ENCODE peak calls at places on chromosomes 2 and 18, in eight cellular contexts. I is foreskin keratinocyte, A is right cardiac atrium, E is caudate nucleus, G is fibroblast of lung, V is mammary epithelial cell, M is pancreas, U is ovary. K is an unnamed sample.

GRCh38 chr2:26429779-26430654 is 28.3 kb downstream of the DRC1 start:
- DNase-seq in E (no peak), A (no peak), V (peak; percentile 7), M (no peak), G (peak; percentile 16), I (no peak), U (no peak), K (no peak)

GRCh38 chr2:9778012-9778411 is 65.3 kb upstream of the TAF1B start:
- DNase-seq in E (no peak), M (no peak), G (no peak), A (peak; percentile 60), V (peak; percentile 23), U (no peak), I (no peak), K (no peak)

GRCh38 chr2:200321780-200322534 is 15.5 kb downstream of the SPATS2L start:
- DNase-seq in A (no peak), M (no peak), V (no peak), E (no peak), G (no peak), U (no peak), I (no peak), K (no peak)

GRCh38 chr2:85766214-85766613 is 12.4 kb downstream of the ATOH8 start:
- DNase-seq in I (no peak), V (no peak), U (no peak), E (no peak), G (no peak), A (peak; percentile 55), M (no peak), K (no peak)

GRCh38 chr2:73981081-73981968 is 3.4 kb upstream of the TET3 start:
- DNase-seq in U (no peak), G (no peak), A (peak; percentile 83), I (no peak), M (peak; percentile 27), E (no peak), V (peak; percentile 41), K (no peak)

GRCh38 chr18:12744103-12744502 is 41.3 kb downstream of the PSMG2 start:
- DNase-seq in I (no peak), E (no peak), G (peak; percentile 65), A (no peak), U (no peak), V (peak; percentile 64), M (no peak), K (no peak)

GRCh38 chr2:157572725-157573124 is 55.9 kb downstream of the ACVR1C start:
- DNase-seq in V (no peak), U (no peak), A (no peak), I (no peak), E (no peak), M (peak; percentile 8), G (peak; percentile 2), K (no peak)

GRCh38 chr2:33375054-33375453 is 101.4 kb upstream of the RASGRP3 start:
- DNase-seq in M (no peak), E (no peak), G (peak; percentile 71), V (no peak), U (no peak), I (peak; percentile 33), A (no peak), K (no peak)

GRCh38 chr18:13710460-13710859 is 15.9 kb downstream of the FAM210A start:
- DNase-seq in V (peak; percentile 99), I (peak; percentile 99), E (no peak), U (no peak), A (no peak), G (peak; percentile 75), M (no peak), K (no peak)

GRCh38 chr18:61606068-61606660 is 272.9 kb downstream of the CDH20 start:
- DNase-seq in M (no peak), U (no peak), G (peak; percentile 63), V (peak; percentile 45), A (peak; percentile 80), I (no peak), E (no peak), K (no peak)

GRCh38 chr2:16049406-16049805 is 109.1 kb downstream of the MYCN start:
- DNase-seq in M (no peak), E (no peak), V (no peak), G (no peak), I (no peak), U (no peak), A (no peak), K (no peak)

GRCh38 chr2:16051841-16052564 is 111.7 kb downstream of the MYCN start:
- DNase-seq in M (no peak), E (no peak), U (no peak), G (no peak), V (no peak), I (no peak), A (no peak), K (no peak)

GRCh38 chr2:16053437-16054257 is 113.3 kb downstream of the MYCN start:
- DNase-seq in E (no peak), G (no peak), M (no peak), U (no peak), I (no peak), A (no peak), V (no peak), K (no peak)

GRCh38 chr2:16050261-16051045 is 110.1 kb downstream of the MYCN start:
- DNase-seq in V (no peak), I (no peak), A (no peak), E (no peak), U (no peak), M (no peak), G (no peak), K (no peak)

DNA sequence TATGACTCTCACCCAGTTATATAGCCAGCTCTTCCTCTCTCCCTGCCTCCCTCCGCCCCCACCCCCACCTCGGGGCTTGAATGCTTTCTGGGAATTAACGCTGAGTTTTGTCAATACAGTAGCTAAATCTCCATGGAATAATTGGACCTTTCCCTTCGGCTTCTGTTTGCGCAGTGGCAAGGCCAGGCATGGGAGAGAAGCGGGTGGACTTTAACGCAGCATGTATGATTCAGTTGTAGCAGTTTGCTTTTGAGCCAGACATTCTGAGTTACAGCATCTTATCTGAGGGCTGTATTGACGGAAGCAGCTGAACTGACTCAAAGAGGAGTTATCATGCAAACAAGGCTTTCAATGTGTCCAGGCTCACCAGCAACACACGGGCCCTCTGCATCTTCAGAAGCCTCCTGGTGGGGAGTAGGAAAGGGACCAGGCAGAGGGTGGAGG is 110.7 kb downstream of the MYCN start:
- DNase-seq in G (no peak), I (no peak), M (no peak), E (no peak), U (no peak), V (no peak), A (no peak), K (no peak)
- H3K27ac ChIP-seq in G (no peak overlapping the region), I (no peak overlapping the region), M (no peak overlapping the region), E (no peak overlapping the region), U (no peak overlapping the region), V (no peak overlapping the region), A (no peak overlapping the region), K (peak overlapping the region; percentile 69)

GRCh38 chr18:44679912-44680270 is 797 bp upstream of the SETBP1 start:
- DNase-seq in U (peak; percentile 63), V (peak; percentile 52), I (no peak), A (peak; percentile 80), E (peak; percentile 22), M (peak; percentile 61), G (peak; percentile 64), K (no peak)
- H3K27ac ChIP-seq in U (peak overlapping the region; percentile 91), V (peak overlapping the region; percentile 50), I (no peak overlapping the region), A (peak overlapping the region; percentile 37), E (no peak overlapping the region), M (peak overlapping the region; percentile 81), G (no peak overlapping the region), K (no peak overlapping the region)

GRCh38 chr18:56238576-56238975 is 399.8 kb downstream of the TXNL1 start:
- DNase-seq in U (no peak), I (no peak), V (no peak), E (no peak), M (no peak), G (no peak), A (no peak), K (no peak)

GRCh38 chr18:56233595-56233994 is 404.8 kb downstream of the TXNL1 start:
- DNase-seq in M (no peak), U (peak; percentile 31), V (peak; percentile 79), I (peak; percentile 28), G (peak; percentile 89), E (no peak), A (no peak), K (no peak)

GRCh38 chr18:56235773-56236115 is 402.6 kb downstream of the TXNL1 start:
- DNase-seq in G (peak; percentile 51), U (no peak), M (no peak), V (no peak), I (no peak), E (no peak), A (no peak), K (no peak)

GRCh38 chr18:56240405-56240804 is 398.0 kb downstream of the TXNL1 start:
- DNase-seq in G (peak; percentile 74), A (no peak), U (no peak), M (no peak), I (peak; percentile 18), E (no peak), V (peak; percentile 18), K (no peak)

DNA sequence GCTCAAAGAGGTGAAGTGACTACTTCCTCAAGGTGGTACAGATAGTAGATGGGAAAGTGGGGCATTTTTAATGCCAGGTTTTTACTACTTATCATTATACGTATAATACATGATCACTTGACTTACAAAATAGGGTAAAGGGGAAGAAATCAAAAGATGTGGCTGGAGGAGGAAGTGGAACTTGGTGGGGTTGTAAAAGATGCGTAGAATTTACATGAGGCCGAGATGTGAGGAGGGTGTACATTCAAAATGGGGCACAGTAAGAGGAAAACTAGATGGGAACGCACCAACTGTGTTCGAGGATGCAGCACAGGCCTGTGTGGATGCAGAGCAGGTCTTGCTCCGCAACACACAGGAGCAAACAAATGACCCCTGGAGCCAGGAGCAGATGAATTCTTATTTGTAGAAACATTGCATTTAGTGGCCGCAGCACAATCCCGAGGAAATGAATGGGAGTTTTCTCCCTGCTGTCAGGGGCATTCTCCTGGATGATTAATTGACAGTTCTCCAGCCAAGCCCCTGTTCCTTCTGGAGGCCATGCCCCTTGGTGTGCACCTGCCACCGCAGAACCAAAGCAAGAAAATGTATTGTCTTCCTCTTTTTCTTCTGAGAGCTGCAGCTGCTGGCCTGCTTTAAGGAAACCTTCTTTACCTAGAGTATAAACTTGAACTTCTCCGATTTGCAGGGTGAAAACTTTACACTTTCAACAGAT is 403.2 kb downstream of the TXNL1 start:
- DNase-seq in M (no peak), V (no peak), E (no peak), I (no peak), G (peak; percentile 67), A (no peak), U (no peak), K (no peak)
- H3K27ac ChIP-seq in M (no peak overlapping the region), V (no peak overlapping the region), E (no peak overlapping the region), I (no peak overlapping the region), G (no peak overlapping the region), A (no peak overlapping the region), U (no peak overlapping the region), K (no peak overlapping the region)

DNA sequence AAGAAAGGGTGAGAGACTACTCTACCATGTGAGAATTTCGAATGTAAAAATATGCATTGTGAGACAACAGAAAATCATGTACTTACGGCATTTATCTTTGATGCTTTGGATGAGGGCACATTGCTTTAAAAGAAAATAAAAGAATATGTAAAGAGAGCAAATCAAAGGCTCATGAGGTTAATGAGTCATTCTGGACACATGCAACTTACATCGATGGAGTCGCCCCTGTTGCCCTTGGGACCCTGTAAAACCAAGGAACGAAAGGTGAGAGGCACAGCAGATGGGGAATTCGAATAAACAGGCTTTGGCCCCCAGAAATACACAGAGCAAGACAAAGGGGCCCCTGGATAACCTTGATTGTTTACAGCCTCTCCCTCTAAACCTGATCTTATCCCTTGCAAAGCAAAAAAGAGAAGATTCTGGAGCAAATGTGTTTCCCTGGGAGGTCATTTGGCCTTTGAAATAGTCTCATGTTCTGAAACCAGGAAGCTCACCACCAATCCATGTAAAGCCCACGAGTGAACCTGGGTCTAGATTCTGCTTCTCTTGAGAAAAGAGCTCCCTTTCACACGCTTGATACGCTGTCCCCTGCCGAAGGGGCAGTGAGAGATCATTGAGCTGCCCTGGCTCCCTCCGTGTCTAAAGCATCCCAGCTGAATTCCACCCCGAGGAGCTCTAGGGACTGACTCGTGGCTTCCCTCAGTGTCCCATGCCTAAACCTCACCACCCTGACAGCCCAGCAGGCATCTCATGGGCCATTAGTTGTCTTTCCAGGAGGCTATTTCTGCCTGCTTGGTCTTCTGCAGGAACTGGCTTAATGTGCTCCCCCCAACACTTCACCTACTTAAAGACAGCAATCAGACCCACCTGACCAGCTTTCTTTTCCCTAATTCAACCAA is 68.7 kb downstream of the COL6A3 start:
- DNase-seq in G (no peak), M (no peak), I (no peak), U (no peak), E (no peak), A (no peak), V (no peak), K (no peak)
- H3K27ac ChIP-seq in G (peak overlapping the region; percentile 14), M (no peak overlapping the region), I (no peak overlapping the region), U (no peak overlapping the region), E (no peak overlapping the region), A (no peak overlapping the region), V (no peak overlapping the region), K (no peak overlapping the region)

K was measured in substantia nigra.